ENCODE peak calls at places on chromosomes 13 and 19, in five cellular contexts. F is PC-3, Y is neural progenitor cell, Q is GM23338, I is MM.1S. C is an unnamed sample.
A peak's percentile ranks its signal among the peaks of the same experiment; 100 is the strongest.

GRCh38 chr13:45833663-45834062 is 17.9 kb downstream of the SIAH3 start:
- DNase-seq in F (peak; percentile 64), Y (no peak), Q (no peak), I (no peak), C (peak; percentile 68)

GRCh38 chr13:26584713-26585112 is 27.2 kb downstream of the WASF3 start:
- DNase-seq in F (peak; percentile 18), Y (no peak), Q (no peak), I (no peak), C (peak; percentile 88)

GRCh38 chr13:34408635-34409034 is 533.4 kb upstream of the NBEA start:
- DNase-seq in F (no peak), Y (no peak), Q (no peak), I (no peak), C (no peak)

GRCh38 chr19:29645911-29646310 is 19.4 kb upstream of the PLEKHF1 start:
- DNase-seq in F (peak; percentile 27), Y (no peak), Q (no peak), I (no peak), C (peak; percentile 63)

GRCh38 chr13:49807681-49808080 is 15.2 kb upstream of the KPNA3 start:
- DNase-seq in F (no peak), Y (no peak), Q (no peak), I (no peak), C (no peak)

GRCh38 chr13:75901509-75901908 is 265.4 kb downstream of the LMO7 start:
- DNase-seq in F (no peak), Y (no peak), Q (no peak), I (no peak), C (no peak)

GRCh38 chr19:15733895-15734294 is 3.9 kb upstream of the OR10H3 start:
- DNase-seq in F (no peak), Y (no peak), Q (no peak), I (no peak), C (no peak)

GRCh38 chr19:40312533-40312932 is 27.4 kb upstream of the AKT2 start:
- DNase-seq in F (no peak), Y (peak; percentile 6), Q (peak; percentile 68), I (no peak), C (no peak)

GRCh38 chr13:28325022-28325421 is 169.9 kb downstream of the FLT1 start:
- DNase-seq in F (no peak), Y (no peak), Q (no peak), I (no peak), C (peak; percentile 26)

GRCh38 chr19:3578390-3578789 is 5.6 kb downstream of the HMG20B start:
- DNase-seq in F (no peak), Y (no peak), Q (no peak), I (no peak), C (no peak)

GRCh38 chr19:11710313-11710712 is 28.4 kb downstream of the ZNF823 start:
- DNase-seq in F (no peak), Y (no peak), Q (no peak), I (no peak), C (no peak)

GRCh38 chr19:31113250-31113685 is 236.0 kb downstream of the TSHZ3 start:
- DNase-seq in F (peak; percentile 48), Y (no peak), Q (no peak), I (no peak), C (peak; percentile 44)

GRCh38 chr19:3691372-3691716 is 8.9 kb downstream of the PIP5K1C start:
- DNase-seq in F (no peak), Y (no peak), Q (no peak), I (no peak), C (no peak)

GRCh38 chr19:48660854-48661731 is 11.7 kb downstream of the NTN5 start:
- DNase-seq in F (peak; percentile 79), Y (peak; percentile 73), Q (peak; percentile 95), I (peak; percentile 93), C (peak; percentile 84)

GRCh38 chr19:2755448-2755705 is 15.6 kb upstream of the SLC39A3 start:
- DNase-seq in F (no peak), Y (no peak), Q (no peak), I (no peak), C (no peak)

GRCh38 chr19:50639121-50640112 is at the start of gene SYT3:
- DNase-seq in F (peak; percentile 33), Y (peak; percentile 87), Q (peak; percentile 91), I (peak; percentile 8), C (peak; percentile 72)

GRCh38 chr19:16397791-16398529 is 73.3 kb downstream of the KLF2 start:
- DNase-seq in F (no peak), Y (no peak), Q (no peak), I (no peak), C (peak; percentile 71)

GRCh38 chr19:56026769-56027168 is 40.2 kb downstream of the NLRP5 start:
- DNase-seq in F (no peak), Y (no peak), Q (no peak), I (no peak), C (no peak)

GRCh38 chr13:51838235-51838846 is 6.6 kb downstream of the TMEM272 start:
- DNase-seq in F (peak; percentile 16), Y (no peak), Q (no peak), I (no peak), C (peak; percentile 94)

GRCh38 chr19:58330458-58330857 is 3.7 kb downstream of the ZSCAN22 start:
- DNase-seq in F (peak; percentile 88), Y (no peak), Q (peak; percentile 30), I (no peak), C (peak; percentile 90)

GRCh38 chr13:77820431-77821149 is 98.0 kb downstream of the EDNRB start:
- DNase-seq in F (peak; percentile 8), Y (no peak), Q (peak; percentile 43), I (no peak), C (no peak)

GRCh38 chr19:12774588-12775555 is at the start of gene HOOK2:
- DNase-seq in F (peak; percentile 97), Y (peak; percentile 37), Q (peak; percentile 97), I (peak; percentile 58), C (no peak)

GRCh38 chr19:16118489-16119033 is 6.9 kb downstream of the RAB8A start:
- DNase-seq in F (no peak), Y (no peak), Q (no peak), I (peak; percentile 92), C (no peak)

GRCh38 chr19:35528218-35529038 is at the start of gene SBSN:
- DNase-seq in F (peak; percentile 48), Y (no peak), Q (no peak), I (no peak), C (peak; percentile 94)

DNA sequence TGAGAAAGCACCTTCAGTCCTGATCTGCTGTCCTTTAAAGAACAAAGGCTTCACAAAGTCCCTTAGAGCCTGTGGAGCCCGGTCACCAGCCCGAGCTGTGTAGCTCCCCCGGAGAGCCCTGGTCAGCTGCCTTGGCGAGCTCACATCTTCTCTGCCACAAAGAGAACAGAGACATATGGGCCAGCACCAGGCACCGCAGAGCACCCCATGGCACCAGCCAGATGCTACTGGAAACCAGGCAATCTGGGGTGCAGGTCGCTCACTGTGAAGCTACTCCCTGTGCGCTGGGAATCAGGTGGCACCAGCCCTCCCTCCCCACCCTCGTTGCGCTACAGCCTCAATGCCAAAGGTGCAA is 44.3 kb upstream of the F7 start:
- DNase-seq in F (no peak), Y (no peak), Q (no peak), I (no peak), C (no peak)
- TF ChIP-seq EZH2phosphoT487 in F (no peak), Y (no peak), Q (no peak), I (no peak), C (no peak)

DNA sequence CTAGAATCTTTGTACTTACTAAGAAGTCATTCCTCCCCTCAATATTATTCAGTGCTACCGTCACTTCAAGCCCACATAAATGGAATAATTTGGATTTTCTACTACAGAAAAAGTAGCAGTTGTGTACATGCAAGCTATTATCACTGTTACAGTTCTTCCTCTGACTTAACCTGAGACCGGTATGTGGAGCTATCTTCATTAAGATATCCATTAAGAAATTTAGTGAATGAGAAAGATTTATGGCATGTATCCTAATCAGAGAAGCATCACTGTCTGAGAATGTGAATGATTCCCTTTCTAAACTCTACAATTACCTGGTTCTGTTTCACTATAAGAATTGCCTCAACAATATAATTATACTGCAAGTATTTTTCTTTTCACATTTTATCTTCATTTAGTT is 278.7 kb downstream of the KLF5 start:
- DNase-seq in F (no peak), Y (no peak), Q (no peak), I (no peak), C (no peak)
- TF ChIP-seq EZH2phosphoT487 in F (no peak), Y (no peak), Q (no peak), I (no peak), C (no peak)

DNA sequence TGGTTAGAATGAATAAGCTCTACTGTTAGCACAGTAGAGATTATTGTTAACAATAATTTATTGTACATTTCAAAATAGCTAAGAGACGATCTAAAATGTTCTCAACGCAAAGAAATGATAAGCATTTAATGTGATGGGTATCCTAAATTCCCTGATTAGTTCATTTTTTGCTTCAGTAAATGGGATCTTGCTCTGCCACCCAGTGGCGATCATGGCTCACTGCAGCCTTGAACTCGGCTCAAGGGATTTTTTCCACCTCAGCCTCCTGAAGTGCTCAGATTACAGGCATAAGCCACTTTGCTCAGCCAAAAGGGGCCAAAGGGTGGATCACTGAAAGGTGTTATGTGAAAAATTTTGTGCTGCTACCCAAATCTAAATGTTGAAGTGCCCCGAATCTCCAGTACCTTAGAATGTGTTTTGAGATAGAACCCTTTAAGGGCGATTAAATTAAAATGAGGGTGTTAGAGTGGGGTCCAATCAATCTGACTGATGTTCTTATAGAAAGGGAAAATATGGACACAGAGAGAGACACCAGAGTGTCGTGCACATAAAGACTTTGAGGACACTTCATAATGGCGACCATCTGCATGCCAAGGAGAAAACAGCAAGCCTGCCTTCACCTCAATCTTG is 31.5 kb upstream of the ZNF766 start:
- DNase-seq in F (peak; percentile 84), Y (peak; percentile 67), Q (peak; percentile 80), I (peak; percentile 54), C (peak; percentile 74)
- TF ChIP-seq EZH2phosphoT487 in F (no peak), Y (no peak), Q (no peak), I (no peak), C (no peak)

GRCh38 chr19:8596168-8596567 is 14.3 kb downstream of the ADAMTS10 start:
- DNase-seq in F (no peak), Y (no peak), Q (no peak), I (no peak), C (no peak)

GRCh38 chr19:8589177-8589714 is 12.0 kb upstream of the MYO1F start:
- DNase-seq in F (no peak), Y (no peak), Q (no peak), I (no peak), C (no peak)

GRCh38 chr19:8592231-8593009 is 15.2 kb upstream of the MYO1F start:
- DNase-seq in F (peak; percentile 33), Y (peak; percentile 100), Q (peak; percentile 100), I (no peak), C (peak; percentile 100)

GRCh38 chr19:8595651-8596050 is 14.9 kb downstream of the ADAMTS10 start:
- DNase-seq in F (no peak), Y (no peak), Q (no peak), I (no peak), C (no peak)

GRCh38 chr19:8593931-8594330 is 16.6 kb downstream of the ADAMTS10 start:
- DNase-seq in F (no peak), Y (no peak), Q (no peak), I (no peak), C (peak; percentile 37)
- TF ChIP-seq EZH2phosphoT487 in F (no peak), Y (no peak), Q (no peak), I (no peak), C (no peak)

DNA sequence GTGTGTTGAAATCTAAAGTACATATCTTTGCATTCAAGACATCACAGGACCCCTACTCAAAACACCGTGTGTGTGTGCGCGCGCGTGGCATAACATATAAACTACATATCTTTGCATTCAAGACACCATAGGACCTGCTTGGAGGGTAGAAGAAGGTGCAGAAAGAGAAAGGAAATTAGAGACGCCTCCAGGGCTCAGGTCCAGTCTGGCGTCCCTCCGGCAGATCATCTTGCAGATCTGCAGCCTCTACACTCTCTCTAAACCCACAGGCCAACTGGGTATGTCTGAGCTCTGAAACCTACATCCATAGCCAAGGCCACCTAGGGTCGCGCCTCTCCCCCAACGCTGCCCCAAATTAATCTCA is 659 bp upstream of the PAFAH1B3 start:
- DNase-seq in F (no peak), Y (no peak), Q (no peak), I (no peak), C (no peak)
- TF ChIP-seq EZH2phosphoT487 in F (no peak), Y (no peak), Q (no peak), I (no peak), C (no peak)

GRCh38 chr19:1239796-1240737 is 1.5 kb upstream of the ATP5F1D start:
- DNase-seq in F (peak; percentile 80), Y (peak; percentile 97), Q (peak; percentile 94), I (peak; percentile 79), C (peak; percentile 97)
- TF ChIP-seq EZH2phosphoT487 in F (no peak), Y (no peak), Q (no peak), I (no peak), C (no peak)

C was measured in GM23248.